ENCODE peak calls at places on chromosome 16, in nine cellular contexts. I is CD8-positive, alpha-beta T cell; Q is coronary artery; V is GM23338; U is aorta; X is stomach; L is brain microvascular endothelial cell; K is hepatocyte; W is heart right ventricle. P is an unnamed sample.

GRCh38 chr16:27426423-27427408 is 24.7 kb downstream of the IL21R start:
- DNase-seq in V (peak), Q (peak), X (peak), W (peak), I (peak), K (no peak), L (peak), U (peak), P (no peak)

GRCh38 chr16:19710991-19711545 is 7.0 kb downstream of the KNOP1 start:
- DNase-seq in Q (no peak), U (no peak), K (no peak), X (peak), L (no peak), W (no peak), V (no peak), I (no peak), P (no peak)

GRCh38 chr16:14353340-14353739 is 276.7 kb downstream of the PARN start:
- DNase-seq in W (no peak), K (no peak), I (no peak), L (no peak), Q (no peak), U (no peak), X (no peak), V (peak), P (no peak)

GRCh38 chr16:14545346-14545884 is 84.6 kb downstream of the PARN start:
- DNase-seq in V (no peak), K (peak), Q (no peak), I (no peak), X (peak), W (no peak), U (no peak), L (peak), P (no peak)

GRCh38 chr16:88306860-88307545 is 75.8 kb upstream of the ZNF469 start:
- DNase-seq in Q (no peak), L (peak), K (peak), U (peak), I (no peak), V (no peak), W (no peak), X (no peak), P (no peak)

GRCh38 chr16:21997693-21998480 is 3.0 kb downstream of the PDZD9 start:
- DNase-seq in X (no peak), K (peak), W (no peak), L (no peak), I (no peak), V (no peak), U (no peak), Q (no peak), P (no peak)

GRCh38 chr16:16027728-16028310 is 78.4 kb downstream of the ABCC1 start:
- DNase-seq in I (no peak), K (no peak), X (peak), Q (no peak), U (no peak), L (no peak), V (no peak), W (no peak), P (no peak)

GRCh38 chr16:20767577-20767976 is 3.8 kb downstream of the ACSM3 start:
- DNase-seq in Q (no peak), L (no peak), I (no peak), V (no peak), W (no peak), U (no peak), X (no peak), K (no peak), P (no peak)

GRCh38 chr16:83959621-83960434 is 6.8 kb downstream of the OSGIN1 start:
- DNase-seq in I (no peak), L (no peak), K (no peak), X (no peak), Q (no peak), U (no peak), W (peak), V (no peak), P (no peak)

GRCh38 chr16:81353895-81354294 is 39.1 kb downstream of the GAN start:
- DNase-seq in Q (no peak), L (no peak), X (no peak), V (no peak), U (no peak), I (no peak), W (no peak), K (no peak), P (no peak)

GRCh38 chr16:86828202-86828601 is 249.9 kb downstream of the FOXL1 start:
- DNase-seq in K (no peak), W (no peak), U (peak), L (no peak), X (no peak), V (no peak), I (no peak), Q (no peak), P (no peak)

GRCh38 chr16:28258571-28258970 is 33.8 kb upstream of the SBK1 start:
- DNase-seq in Q (no peak), W (peak), V (peak), U (peak), L (peak), K (peak), I (no peak), X (peak), P (peak)

GRCh38 chr16:47503936-47504335 is 42.8 kb downstream of the PHKB start:
- DNase-seq in X (no peak), I (no peak), K (no peak), Q (no peak), V (no peak), L (peak), U (no peak), W (no peak), P (no peak)

GRCh38 chr16:89141884-89142267 is 29.7 kb upstream of the CDH15 start:
- DNase-seq in V (no peak), X (no peak), I (no peak), W (no peak), L (no peak), U (peak), Q (no peak), K (no peak), P (no peak)

GRCh38 chr16:71648921-71649320 is 22.9 kb downstream of the MARVELD3 start:
- DNase-seq in Q (no peak), L (no peak), K (no peak), W (no peak), X (no peak), U (no peak), V (peak), I (no peak), P (no peak)

GRCh38 chr16:79639576-79640311 is 39.2 kb upstream of the MAF start:
- DNase-seq in X (peak), V (no peak), K (peak), U (no peak), Q (no peak), I (no peak), L (no peak), W (no peak), P (no peak)

GRCh38 chr16:4070936-4071335 is 45.3 kb downstream of the ADCY9 start:
- DNase-seq in W (no peak), V (no peak), K (no peak), L (no peak), Q (no peak), X (no peak), U (no peak), I (no peak), P (no peak)

GRCh38 chr16:4075534-4075933 is 40.7 kb downstream of the ADCY9 start:
- DNase-seq in V (no peak), X (no peak), W (no peak), I (no peak), L (no peak), K (no peak), U (no peak), Q (no peak), P (no peak)

GRCh38 chr16:4067262-4068001 is 48.8 kb downstream of the ADCY9 start:
- DNase-seq in V (no peak), K (no peak), I (no peak), Q (no peak), U (no peak), W (no peak), L (no peak), X (no peak), P (no peak)

GRCh38 chr16:4077083-4077714 is 39.0 kb downstream of the ADCY9 start:
- DNase-seq in Q (no peak), U (no peak), W (no peak), L (no peak), I (no peak), X (no peak), V (no peak), K (no peak), P (no peak)

GRCh38 chr16:4071686-4072561 is 44.3 kb downstream of the ADCY9 start:
- DNase-seq in W (no peak), Q (no peak), V (no peak), U (no peak), I (no peak), K (no peak), L (no peak), X (no peak), P (no peak)
- H3K27ac ChIP-seq in W (no peak), Q (no peak), V (peak), U (no peak), I (no peak), K (no peak), L (no peak), X (no peak), P (no peak)

DNA sequence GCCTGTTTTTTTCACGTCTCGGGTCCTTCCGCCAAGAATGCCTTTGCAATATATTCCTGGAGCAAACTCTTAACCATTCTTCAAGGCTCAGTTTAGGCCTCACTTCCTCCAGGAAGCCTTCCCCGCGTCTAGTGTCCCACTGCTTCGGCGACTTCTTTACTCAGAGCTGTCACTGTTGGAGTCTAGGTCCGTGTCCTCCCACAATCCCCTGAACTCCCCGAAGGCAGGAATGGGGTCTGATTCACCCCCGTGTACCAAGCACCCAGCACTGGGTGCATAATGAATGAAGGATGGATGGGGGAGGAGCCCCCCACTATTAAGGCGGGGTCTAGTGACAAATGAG is 508 bp downstream of the MATCAP1 start:
- DNase-seq in X (no peak), L (no peak), Q (no peak), I (no peak), W (no peak), V (no peak), K (no peak), U (no peak), P (no peak)
- H3K4me3 ChIP-seq in X (peak), L (peak), Q (peak), I (peak), W (peak), V (peak), K (peak), U (no peak), P (peak)

GRCh38 chr16:11088432-11088794 is 144.0 kb downstream of the CLEC16A start:
- DNase-seq in L (no peak), Q (no peak), I (no peak), U (no peak), W (no peak), X (no peak), K (no peak), V (no peak), P (no peak)

GRCh38 chr16:11092788-11093577 is 148.6 kb downstream of the CLEC16A start:
- DNase-seq in W (no peak), X (no peak), V (no peak), K (no peak), L (no peak), Q (no peak), U (peak), I (no peak), P (no peak)

GRCh38 chr16:11093578-11094074 is 149.3 kb downstream of the CLEC16A start:
- DNase-seq in L (no peak), W (no peak), U (no peak), V (no peak), X (no peak), I (no peak), K (no peak), Q (no peak), P (no peak)

GRCh38 chr16:11089504-11090124 is 145.2 kb downstream of the CLEC16A start:
- DNase-seq in V (no peak), W (no peak), Q (no peak), I (no peak), L (no peak), X (peak), K (peak), U (no peak), P (no peak)

GRCh38 chr16:11090947-11091785 is 146.8 kb downstream of the CLEC16A start:
- DNase-seq in K (no peak), L (no peak), V (no peak), Q (no peak), X (no peak), U (no peak), W (no peak), I (no peak), P (peak)
- H3K27ac ChIP-seq in K (peak), L (no peak), V (no peak), Q (no peak), X (peak), U (no peak), W (no peak), I (no peak), P (no peak)

GRCh38 chr16:53768593-53768992 is 64.6 kb downstream of the FTO start:
- DNase-seq in I (no peak), U (no peak), L (peak), K (peak), V (no peak), W (no peak), Q (no peak), X (no peak), P (no peak)
- H3K4me3 ChIP-seq in I (no peak), U (no peak), L (no peak), K (no peak), V (no peak), W (no peak), Q (no peak), X (no peak), P (no peak)

DNA sequence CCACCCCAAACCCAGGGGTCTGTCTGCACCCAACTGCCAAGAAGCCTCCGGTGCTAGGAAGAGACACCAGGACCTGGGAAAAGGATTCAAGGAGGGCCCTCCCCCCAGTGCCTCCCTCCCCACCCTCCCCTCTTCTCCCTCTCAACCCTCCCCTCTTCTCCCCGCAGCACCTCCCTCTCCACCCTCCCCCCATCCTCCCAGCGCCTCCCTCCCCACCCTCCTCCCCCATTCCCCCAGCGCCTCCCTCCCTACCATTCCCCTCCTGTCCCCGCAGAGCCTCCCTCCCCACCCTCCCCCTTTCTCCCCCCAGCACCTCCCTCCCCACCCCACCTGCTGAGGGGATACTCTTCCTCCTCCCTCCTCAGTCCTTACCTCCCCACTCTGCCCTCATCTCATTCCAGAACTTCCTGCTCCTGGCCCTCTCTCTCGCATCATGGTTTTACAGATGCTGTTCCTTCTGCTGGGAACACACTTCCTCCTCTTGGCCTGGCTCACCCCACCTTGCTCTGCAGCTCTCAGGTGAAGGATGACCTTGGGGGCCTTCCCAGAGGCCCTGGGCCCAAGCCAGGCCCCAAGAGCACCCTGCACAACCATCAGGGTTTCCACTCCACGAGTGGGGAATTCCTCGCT is 4.9 kb downstream of the NTHL1 start:
- DNase-seq in L (no peak), Q (no peak), X (no peak), K (no peak), I (no peak), W (no peak), U (no peak), V (no peak), P (peak)
- H3K27ac ChIP-seq in L (no peak), Q (no peak), X (peak), K (peak), I (no peak), W (peak), U (no peak), V (no peak), P (peak)

GRCh38 chr16:68448360-68448970 is at the start of gene SMPD3:
- DNase-seq in X (peak), L (peak), I (peak), V (peak), Q (peak), W (peak), K (peak), U (peak), P (peak)
- H3K4me3 ChIP-seq in X (peak), L (peak), I (peak), V (peak), Q (peak), W (peak), K (peak), U (no peak), P (peak)